ENCODE peak calls at places on chromosomes 7 and 10, in nine cellular contexts. V, N, S, B, J, H, D, L and E are unnamed samples.

GRCh38 chr7:71244023-71244422 is 112.1 kb downstream of the GALNT17 start:
- DNase-seq in V (no peak), N (no peak), S (no peak), B (no peak), J (no peak), H (no peak), D (no peak), L (no peak), E (no peak)

GRCh38 chr10:96619803-96620773 is 33.3 kb upstream of the TM9SF3 start:
- DNase-seq in V (no peak), N (no peak), S (no peak), B (no peak), J (no peak), H (no peak), D (no peak), L (no peak), E (no peak)

GRCh38 chr10:49743464-49744075 is 18.6 kb downstream of the OGDHL start:
- DNase-seq in V (no peak), N (no peak), S (no peak), B (no peak), J (no peak), H (no peak), D (no peak), L (no peak), E (no peak)

GRCh38 chr7:1729183-1729582 is 59.1 kb downstream of the ELFN1 start:
- DNase-seq in V (no peak), N (no peak), S (no peak), B (no peak), J (no peak), H (no peak), D (no peak), L (no peak), E (no peak)

GRCh38 chr10:19426039-19426438 is 377.4 kb downstream of the MALRD1 start:
- DNase-seq in V (no peak), N (no peak), S (no peak), B (no peak), J (no peak), H (no peak), D (no peak), L (no peak), E (no peak)

GRCh38 chr7:4722308-4722707 is 40.2 kb downstream of the FOXK1 start:
- DNase-seq in V (no peak), N (no peak), S (no peak), B (no peak), J (no peak), H (no peak), D (no peak), L (no peak), E (no peak)

GRCh38 chr7:91798425-91798824 is 82.1 kb downstream of the MTERF1 start:
- DNase-seq in V (no peak), N (no peak), S (no peak), B (no peak), J (no peak), H (no peak), D (no peak), L (no peak), E (no peak)

GRCh38 chr7:997404-998395 is 14.7 kb downstream of the CYP2W1 start:
- DNase-seq in V (no peak), N (no peak), S (no peak), B (no peak), J (no peak), H (no peak), D (no peak), L (no peak), E (peak)

GRCh38 chr7:71208881-71209280 is 76.9 kb downstream of the GALNT17 start:
- DNase-seq in V (no peak), N (no peak), S (no peak), B (no peak), J (no peak), H (no peak), D (no peak), L (no peak), E (no peak)

GRCh38 chr7:957418-958220 is 3.1 kb upstream of the ADAP1 start:
- DNase-seq in V (no peak), N (no peak), S (no peak), B (no peak), J (no peak), H (no peak), D (peak), L (no peak), E (peak)